ENCODE peak calls at places on chromosomes 13 and 19, in eight cellular contexts. B, Q, H, C, I, U, X and N are unnamed samples.

GRCh38 chr13:62483774-62484173 is 1068.1 kb upstream of the PCDH20 start:
- DNase-seq in B (no peak), Q (no peak), H (no peak), C (no peak), I (no peak), U (no peak), X (no peak), N (no peak)

GRCh38 chr19:12092065-12092867 is 27.7 kb downstream of the ZNF844 start:
- DNase-seq in B (peak; percentile 86), Q (peak; percentile 90), H (no peak), C (peak; percentile 65), I (peak; percentile 57), U (peak; percentile 94), X (peak; percentile 79), N (no peak)

GRCh38 chr19:19062454-19063182 is 1.2 kb upstream of the SLC25A42 start:
- DNase-seq in B (no peak), Q (peak; percentile 52), H (peak; percentile 49), C (no peak), I (peak; percentile 8), U (peak; percentile 63), X (peak; percentile 18), N (no peak)

GRCh38 chr19:33000510-33000909 is 28.5 kb downstream of the FAAP24 start:
- DNase-seq in B (no peak), Q (peak; percentile 21), H (no peak), C (no peak), I (no peak), U (no peak), X (no peak), N (no peak)

GRCh38 chr13:105928901-105929300 is 606.6 kb downstream of the EFNB2 start:
- DNase-seq in B (no peak), Q (no peak), H (no peak), C (no peak), I (no peak), U (no peak), X (no peak), N (no peak)

GRCh38 chr19:33906578-33907335 is 110.1 kb downstream of the KCTD15 start:
- DNase-seq in B (no peak), Q (no peak), H (no peak), C (no peak), I (no peak), U (peak; percentile 52), X (peak; percentile 8), N (no peak)

GRCh38 chr19:19149402-19149801 is 11.1 kb upstream of the TMEM161A start:
- DNase-seq in B (no peak), Q (no peak), H (no peak), C (no peak), I (no peak), U (no peak), X (peak; percentile 30), N (no peak)

GRCh38 chr19:40281381-40282208 is 3.5 kb downstream of the AKT2 start:
- DNase-seq in B (no peak), Q (no peak), H (no peak), C (no peak), I (no peak), U (no peak), X (no peak), N (no peak)

GRCh38 chr19:9040131-9040530 is 29.9 kb upstream of the MUC16 start:
- DNase-seq in B (no peak), Q (no peak), H (no peak), C (no peak), I (no peak), U (no peak), X (no peak), N (no peak)

GRCh38 chr19:42403586-42403985 is 13.5 kb upstream of the CNFN start:
- DNase-seq in B (no peak), Q (no peak), H (no peak), C (no peak), I (no peak), U (no peak), X (no peak), N (no peak)

GRCh38 chr13:75250526-75251183 is 231.3 kb downstream of the TBC1D4 start:
- DNase-seq in B (no peak), Q (no peak), H (no peak), C (no peak), I (no peak), U (peak; percentile 81), X (peak; percentile 87), N (no peak)

GRCh38 chr19:8811315-8812172 is 20.6 kb downstream of the ZNF558 start:
- DNase-seq in B (no peak), Q (no peak), H (no peak), C (no peak), I (no peak), U (no peak), X (no peak), N (no peak)